ENCODE peak calls at places on chromosomes 11 and 22, in eight cellular contexts. Y is NCI-H1105; L is T-helper 1 cell; U is stimulated activated CD8-positive, alpha-beta memory T cell treated with anti-CD3 and anti-CD28 coated beads, Interleukin-2, amount 100 ng/mL, for 48 hours; P is GM10248; T is activated T-cell treated with anti-CD3 and anti-CD28 coated beads, Interleukin-2, amount 50 U/mL, for 24 hours; E is CD8-positive, alpha-beta T cell; Z is HS-5. D is an unnamed sample.

GRCh38 chr11:12745787-12746186 is 71.6 kb downstream of the TEAD1 start:
- DNase-seq in Y (no peak), L (no peak), U (no peak), P (no peak), T (no peak), E (no peak), Z (no peak), D (no peak)

GRCh38 chr11:9838961-9839360 is 175.1 kb downstream of the SWAP70 start:
- DNase-seq in Y (no peak), L (no peak), U (no peak), P (peak; percentile 26), T (no peak), E (no peak), Z (no peak), D (peak; percentile 73)

GRCh38 chr11:68581439-68581838 is 102.9 kb upstream of the GAL start:
- DNase-seq in Y (no peak), L (no peak), U (no peak), P (no peak), T (no peak), E (no peak), Z (no peak), D (no peak)

GRCh38 chr22:35892192-35892591 is 136.4 kb downstream of the RBFOX2 start:
- DNase-seq in Y (no peak), L (no peak), U (no peak), P (no peak), T (no peak), E (no peak), Z (no peak), D (no peak)

GRCh38 chr22:50398698-50399648 is 55.8 kb downstream of the PPP6R2 start:
- DNase-seq in Y (peak; percentile 17), L (no peak), U (no peak), P (no peak), T (no peak), E (no peak), Z (no peak), D (no peak)

GRCh38 chr11:111443640-111444039 is 64.6 kb upstream of the POU2AF1 start:
- DNase-seq in Y (no peak), L (no peak), U (no peak), P (no peak), T (no peak), E (no peak), Z (no peak), D (no peak)

GRCh38 chr11:8839957-8840945 is 70.7 kb upstream of the AKIP1 start:
- DNase-seq in Y (no peak), L (no peak), U (peak; percentile 21), P (peak; percentile 39), T (no peak), E (no peak), Z (no peak), D (no peak)

GRCh38 chr22:28799834-28800307 is 498 bp downstream of the XBP1 start:
- DNase-seq in Y (no peak), L (peak; percentile 30), U (no peak), P (no peak), T (no peak), E (no peak), Z (peak; percentile 18), D (no peak)

GRCh38 chr11:64499261-64500004 is 91.6 kb upstream of the SLC22A12 start:
- DNase-seq in Y (no peak), L (no peak), U (no peak), P (no peak), T (no peak), E (no peak), Z (no peak), D (no peak)

GRCh38 chr22:49403102-49403501 is 424.6 kb downstream of the BRD1 start:
- DNase-seq in Y (no peak), L (no peak), U (no peak), P (no peak), T (no peak), E (no peak), Z (no peak), D (no peak)

GRCh38 chr11:2891901-2892214 is 6.3 kb upstream of the CDKN1C start:
- DNase-seq in Y (no peak), L (no peak), U (no peak), P (no peak), T (no peak), E (no peak), Z (no peak), D (no peak)

GRCh38 chr22:19292262-19293230 is 1.0 kb upstream of the CLTCL1 start:
- DNase-seq in Y (no peak), L (no peak), U (no peak), P (no peak), T (no peak), E (no peak), Z (no peak), D (no peak)

GRCh38 chr11:125224391-125225015 is 60.0 kb downstream of the PKNOX2 start:
- DNase-seq in Y (no peak), L (no peak), U (no peak), P (no peak), T (no peak), E (no peak), Z (no peak), D (no peak)

GRCh38 chr11:105046898-105047579 is 1.9 kb upstream of the CARD16 start:
- DNase-seq in Y (no peak), L (no peak), U (no peak), P (no peak), T (no peak), E (no peak), Z (peak; percentile 96), D (peak; percentile 39)

GRCh38 chr11:45304111-45304991 is 18.2 kb upstream of the SYT13 start:
- DNase-seq in Y (no peak), L (no peak), U (no peak), P (no peak), T (no peak), E (no peak), Z (no peak), D (no peak)

GRCh38 chr11:84437129-84438123 is 1151.3 kb upstream of the CCDC90B start:
- DNase-seq in Y (no peak), L (no peak), U (no peak), P (peak; percentile 27), T (no peak), E (no peak), Z (no peak), D (peak; percentile 0)

GRCh38 chr11:117172678-117173421 is 5.7 kb upstream of the SIDT2 start:
- DNase-seq in Y (no peak), L (no peak), U (no peak), P (no peak), T (no peak), E (no peak), Z (no peak), D (no peak)

GRCh38 chr11:76801205-76801604 is 18.0 kb downstream of the TSKU start:
- DNase-seq in Y (no peak), L (no peak), U (no peak), P (no peak), T (no peak), E (no peak), Z (no peak), D (no peak)

GRCh38 chr11:47856186-47856585 is 8.0 kb upstream of the NUP160 start:
- DNase-seq in Y (no peak), L (no peak), U (no peak), P (peak; percentile 19), T (no peak), E (no peak), Z (no peak), D (no peak)

GRCh38 chr11:45661417-45662055 is 3.9 kb downstream of the CHST1 start:
- DNase-seq in Y (no peak), L (no peak), U (no peak), P (no peak), T (no peak), E (no peak), Z (no peak), D (no peak)

GRCh38 chr22:23353696-23354095 is 173.4 kb downstream of the BCR start:
- DNase-seq in Y (no peak), L (no peak), U (no peak), P (no peak), T (no peak), E (no peak), Z (no peak), D (no peak)

GRCh38 chr11:3021125-3021524 is 29.0 kb upstream of the NAP1L4 start:
- DNase-seq in Y (peak; percentile 31), L (peak; percentile 33), U (no peak), P (peak; percentile 61), T (no peak), E (peak; percentile 28), Z (no peak), D (no peak)

GRCh38 chr11:112343368-112344039 is 82.8 kb upstream of the PLET1 start:
- DNase-seq in Y (no peak), L (no peak), U (no peak), P (no peak), T (no peak), E (no peak), Z (no peak), D (no peak)

GRCh38 chr11:121795206-121795605 is 320.8 kb downstream of the BLID start:
- DNase-seq in Y (no peak), L (no peak), U (no peak), P (no peak), T (no peak), E (no peak), Z (no peak), D (no peak)

GRCh38 chr22:43829904-43830851 is 18.1 kb upstream of the EFCAB6 start:
- DNase-seq in Y (no peak), L (no peak), U (no peak), P (no peak), T (no peak), E (no peak), Z (no peak), D (no peak)

GRCh38 chr22:50340157-50340879 is 2.8 kb upstream of the PPP6R2 start:
- DNase-seq in Y (no peak), L (no peak), U (no peak), P (no peak), T (no peak), E (no peak), Z (no peak), D (no peak)

GRCh38 chr22:41481131-41481830 is 12.4 kb downstream of the ACO2 start:
- DNase-seq in Y (no peak), L (no peak), U (no peak), P (no peak), T (no peak), E (no peak), Z (no peak), D (no peak)

GRCh38 chr11:64902102-64902900 is 14.7 kb downstream of the ATG2A start:
- DNase-seq in Y (no peak), L (no peak), U (no peak), P (no peak), T (no peak), E (no peak), Z (no peak), D (no peak)

GRCh38 chr11:61893981-61894380 is 2.6 kb upstream of the FADS3 start:
- DNase-seq in Y (no peak), L (no peak), U (no peak), P (no peak), T (no peak), E (no peak), Z (peak; percentile 90), D (no peak)

GRCh38 chr11:13278620-13279486 is 1.3 kb downstream of the BMAL1 start:
- DNase-seq in Y (no peak), L (peak; percentile 7), U (no peak), P (no peak), T (no peak), E (no peak), Z (no peak), D (no peak)

GRCh38 chr11:40797981-40798380 is 661.5 kb downstream of the LRRC4C start:
- DNase-seq in Y (no peak), L (no peak), U (no peak), P (no peak), T (no peak), E (no peak), Z (peak; percentile 34), D (no peak)

GRCh38 chr11:69301491-69302401 is 7.8 kb downstream of the MYEOV start:
- DNase-seq in Y (peak; percentile 20), L (no peak), U (no peak), P (no peak), T (peak; percentile 65), E (no peak), Z (peak; percentile 99), D (no peak)

GRCh38 chr11:86374586-86374985 is at the start of gene CCDC81:
- DNase-seq in Y (no peak), L (no peak), U (no peak), P (no peak), T (no peak), E (no peak), Z (no peak), D (no peak)

GRCh38 chr11:133605493-133605892 is 73.2 kb upstream of the OPCML start:
- DNase-seq in Y (no peak), L (no peak), U (no peak), P (no peak), T (no peak), E (no peak), Z (no peak), D (no peak)

D was measured in epithelial cell of prostate.